ENCODE peak calls at places on chromosomes 7 and 10, in six cellular contexts. L, R, U, V, E and T are unnamed samples.

GRCh38 chr7:30846378-30846777 is 65.3 kb upstream of the AQP1 start:
- DNase-seq in L (peak), R (no peak), U (no peak), V (no peak), E (no peak), T (no peak)

GRCh38 chr10:73644015-73644743 is 2.9 kb upstream of the MYOZ1 start:
- DNase-seq in L (no peak), R (peak), U (peak), V (no peak), E (no peak), T (peak)

GRCh38 chr7:40595129-40595528 is 460.3 kb downstream of the SUGCT start:
- DNase-seq in L (no peak), R (no peak), U (no peak), V (no peak), E (no peak), T (no peak)

GRCh38 chr7:113197274-113197673 is 78.9 kb upstream of the SMIM30 start:
- DNase-seq in L (peak), R (peak), U (no peak), V (no peak), E (no peak), T (no peak)

GRCh38 chr7:66950763-66951162 is 29.7 kb downstream of the TMEM248 start:
- DNase-seq in L (no peak), R (no peak), U (no peak), V (no peak), E (no peak), T (no peak)

GRCh38 chr7:8365499-8366110 is 67.8 kb upstream of the NXPH1 start:
- DNase-seq in L (no peak), R (no peak), U (no peak), V (no peak), E (no peak), T (no peak)

GRCh38 chr10:9056521-9056920 is 1002.0 kb downstream of the GATA3 start:
- DNase-seq in L (no peak), R (no peak), U (no peak), V (no peak), E (no peak), T (no peak)

GRCh38 chr7:815284-816216 is 16.7 kb upstream of the SUN1 start:
- DNase-seq in L (no peak), R (no peak), U (no peak), V (peak), E (no peak), T (no peak)

GRCh38 chr7:113159746-113160339 is 41.5 kb upstream of the SMIM30 start:
- DNase-seq in L (peak), R (peak), U (no peak), V (no peak), E (no peak), T (peak)

GRCh38 chr10:125340871-125341270 is 180.5 kb upstream of the CTBP2 start:
- DNase-seq in L (no peak), R (no peak), U (no peak), V (no peak), E (no peak), T (no peak)